ENCODE peak calls at places on chromosomes 11 and 22, in five cellular contexts. K is AG10803, J is GM12865, G is astrocyte of the spinal cord, M is brain microvascular endothelial cell. Z is an unnamed sample.

GRCh38 chr11:95659088-95659487 is 130.5 kb downstream of the FAM76B start:
- DNase-seq in K (peak), J (no peak), G (peak), M (peak), Z (no peak)

GRCh38 chr22:19898831-19899567 is 42.6 kb upstream of the COMT start:
- DNase-seq in K (no peak), J (no peak), G (no peak), M (no peak), Z (no peak)

GRCh38 chr11:129375731-129376657 is at the start of gene BARX2:
- DNase-seq in K (peak), J (no peak), G (peak), M (peak), Z (peak)

GRCh38 chr11:47672283-47672730 is 29.9 kb upstream of the MTCH2 start:
- DNase-seq in K (no peak), J (no peak), G (no peak), M (peak), Z (peak)

GRCh38 chr11:8808226-8808585 is 102.8 kb upstream of the AKIP1 start:
- DNase-seq in K (no peak), J (no peak), G (no peak), M (no peak), Z (no peak)

GRCh38 chr11:17208257-17208999 is 642 bp upstream of the PIK3C2A start:
- DNase-seq in K (peak), J (peak), G (peak), M (peak), Z (peak)

GRCh38 chr11:126352934-126353801 is 2.3 kb upstream of the ST3GAL4 start:
- DNase-seq in K (peak), J (peak), G (peak), M (peak), Z (peak)

GRCh38 chr11:45661417-45662055 is 3.9 kb downstream of the CHST1 start:
- DNase-seq in K (no peak), J (no peak), G (no peak), M (no peak), Z (no peak)

GRCh38 chr11:108635106-108635505 is 29.8 kb upstream of the DDX10 start:
- DNase-seq in K (peak), J (no peak), G (no peak), M (no peak), Z (no peak)

DNA sequence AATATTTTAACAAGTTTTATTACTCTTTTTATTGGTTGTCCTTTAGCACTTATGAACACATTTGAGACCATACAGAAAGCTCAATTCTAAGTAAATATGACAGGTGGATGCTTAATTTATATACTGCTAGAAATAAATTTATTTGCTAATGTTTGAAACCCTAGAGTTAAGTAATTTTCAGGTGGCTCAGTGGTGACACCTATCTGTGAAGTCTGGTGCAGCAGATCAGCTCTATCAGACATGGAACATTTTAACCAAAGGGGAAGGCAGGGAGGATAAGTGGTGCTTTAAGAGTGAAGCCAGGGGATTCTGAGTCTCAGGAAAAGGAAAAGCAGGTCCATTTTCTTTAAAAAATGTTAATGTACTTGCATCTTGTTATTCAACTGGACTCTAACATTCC is 175.8 kb downstream of the DSCAML1 start:
- DNase-seq in K (peak), J (peak), G (peak), M (peak), Z (peak)
- TF ChIP-seq CTCF in K (peak), J (peak), G (peak), M (peak), Z (peak)

GRCh38 chr11:34342008-34342533 is 15.7 kb downstream of the ABTB2 start:
- DNase-seq in K (peak), J (no peak), G (peak), M (no peak), Z (no peak)
- H3K4me3 ChIP-seq in K (no peak), J (no peak), G (no peak), M (no peak), Z (no peak)

GRCh38 chr22:23386245-23386631 is 193.9 kb downstream of the IGLL1 start:
- DNase-seq in K (no peak), J (no peak), G (no peak), M (no peak), Z (no peak)
- TF ChIP-seq CTCF in K (no peak), J (no peak), G (no peak), M (no peak), Z (no peak)

DNA sequence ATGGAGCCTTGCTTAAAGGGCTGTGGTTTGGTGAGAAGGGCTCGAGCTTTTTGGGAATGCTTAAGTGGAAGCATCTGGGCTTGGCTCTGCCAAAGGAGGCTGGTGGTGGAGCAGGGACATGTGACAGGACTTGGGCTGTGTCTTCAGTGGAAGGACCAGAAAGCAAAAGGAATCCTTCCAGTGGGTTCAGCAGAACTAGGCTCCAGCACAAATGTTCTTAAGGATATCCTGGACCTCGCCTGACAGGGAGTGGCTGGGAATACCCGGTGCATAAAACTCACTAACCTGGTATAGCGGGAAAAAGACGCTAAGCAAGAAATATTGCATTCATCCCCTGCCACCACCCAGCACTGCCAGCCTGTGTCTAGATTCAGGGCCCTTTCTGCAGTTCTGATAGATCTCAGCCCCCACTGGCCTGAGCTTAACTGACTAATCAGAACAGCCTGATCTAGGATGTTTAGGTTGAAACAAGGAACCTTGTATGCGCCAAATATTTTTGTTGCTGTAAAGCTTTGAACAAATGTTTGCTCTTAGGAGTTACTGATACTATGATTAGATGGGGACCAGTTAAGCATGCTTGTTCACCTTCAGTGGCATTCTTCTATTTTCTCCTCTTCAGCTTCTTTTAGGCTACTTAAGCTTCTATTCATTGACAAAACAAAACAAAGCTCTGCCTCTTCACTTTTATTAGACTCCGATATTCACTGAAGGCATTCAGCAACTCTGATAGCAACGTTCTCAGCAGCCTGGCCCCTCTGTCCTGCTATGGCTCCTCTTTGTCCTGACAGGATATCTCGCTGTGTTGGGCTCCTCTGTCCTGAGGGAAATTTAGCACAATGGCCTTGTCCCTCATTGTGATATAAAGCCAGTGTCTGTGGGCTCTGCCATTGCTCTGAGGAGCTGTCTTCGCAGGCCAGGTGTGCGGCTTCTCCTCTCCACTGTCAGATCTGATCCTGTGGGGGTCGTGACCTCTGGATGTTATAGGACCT is 25.0 kb downstream of the PPFIBP2 start:
- DNase-seq in K (peak), J (no peak), G (no peak), M (no peak), Z (no peak)
- H3K4me3 ChIP-seq in K (no peak), J (no peak), G (no peak), M (no peak), Z (no peak)

GRCh38 chr11:101759771-101760450 is 154.9 kb upstream of the CEP126 start:
- DNase-seq in K (no peak), J (no peak), G (no peak), M (no peak), Z (peak)
- TF ChIP-seq CTCF in K (peak), J (no peak), G (peak), M (peak), Z (peak)

GRCh38 chr11:84899134-84899533 is 728.0 kb downstream of the DLG2 start:
- DNase-seq in K (peak), J (no peak), G (no peak), M (no peak), Z (no peak)
- H3K4me3 ChIP-seq in K (no peak), J (no peak), G (no peak), M (no peak), Z (no peak)

GRCh38 chr11:131498631-131499053 is 128.2 kb downstream of the NTM start:
- DNase-seq in K (no peak), J (no peak), G (no peak), M (no peak), Z (no peak)

GRCh38 chr11:131503017-131503416 is 132.6 kb downstream of the NTM start:
- DNase-seq in K (no peak), J (no peak), G (no peak), M (no peak), Z (no peak)

GRCh38 chr11:131506376-131506775 is 136.0 kb downstream of the NTM start:
- DNase-seq in K (no peak), J (no peak), G (no peak), M (no peak), Z (no peak)

GRCh38 chr11:131499199-131499598 is 128.8 kb downstream of the NTM start:
- DNase-seq in K (no peak), J (no peak), G (no peak), M (no peak), Z (no peak)

DNA sequence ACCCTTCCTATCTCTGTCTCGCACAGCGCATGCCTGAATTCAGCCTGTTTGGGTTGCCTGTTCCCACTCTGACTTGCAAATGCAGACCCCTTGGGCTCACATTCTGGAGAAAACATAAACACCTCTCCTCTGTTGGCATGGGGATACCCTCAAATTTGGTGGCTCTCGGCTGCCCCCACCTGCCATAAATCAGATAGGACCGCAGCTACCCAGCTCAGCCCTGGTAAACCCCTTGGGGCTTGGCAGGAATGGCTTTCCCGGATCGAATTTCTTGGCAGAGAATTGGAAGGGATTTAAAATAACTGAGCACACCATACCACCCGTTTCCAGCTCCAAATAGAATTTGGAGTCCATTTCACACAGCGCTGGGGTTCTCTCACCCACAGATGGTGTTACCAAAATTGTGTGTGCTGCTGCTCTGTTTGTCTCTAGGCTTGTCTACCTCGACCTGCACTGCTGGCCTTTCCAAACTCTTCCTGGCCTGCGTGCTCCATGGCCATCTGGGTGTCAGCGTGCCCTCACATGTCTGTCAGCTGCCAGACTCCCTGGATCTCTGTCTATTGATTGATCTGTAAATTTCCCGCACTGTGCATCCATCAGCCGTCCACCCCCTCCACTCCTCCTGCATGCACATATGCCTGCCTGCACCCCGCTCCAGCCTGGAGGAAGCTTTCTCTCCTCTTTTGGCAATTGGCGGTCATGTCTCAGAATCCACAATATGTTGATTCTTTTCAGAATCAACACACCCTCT is 134.0 kb downstream of the NTM start:
- DNase-seq in K (peak), J (no peak), G (no peak), M (no peak), Z (no peak)
- TF ChIP-seq CTCF in K (no peak), J (no peak), G (peak), M (peak), Z (no peak)

GRCh38 chr22:42938449-42938848 is 76.5 kb downstream of the PACSIN2 start:
- DNase-seq in K (no peak), J (no peak), G (no peak), M (no peak), Z (no peak)

GRCh38 chr22:42939451-42939881 is 75.5 kb downstream of the PACSIN2 start:
- DNase-seq in K (peak), J (no peak), G (no peak), M (no peak), Z (no peak)

GRCh38 chr22:42939941-42940653 is 74.9 kb downstream of the PACSIN2 start:
- DNase-seq in K (peak), J (no peak), G (peak), M (peak), Z (peak)

GRCh38 chr22:42938976-42939375 is 76.0 kb downstream of the PACSIN2 start:
- DNase-seq in K (peak), J (no peak), G (no peak), M (no peak), Z (no peak)

GRCh38 chr22:42937164-42937854 is 77.6 kb downstream of the PACSIN2 start:
- DNase-seq in K (peak), J (peak), G (peak), M (peak), Z (peak)
- H3K4me3 ChIP-seq in K (no peak), J (peak), G (no peak), M (no peak), Z (no peak)

DNA sequence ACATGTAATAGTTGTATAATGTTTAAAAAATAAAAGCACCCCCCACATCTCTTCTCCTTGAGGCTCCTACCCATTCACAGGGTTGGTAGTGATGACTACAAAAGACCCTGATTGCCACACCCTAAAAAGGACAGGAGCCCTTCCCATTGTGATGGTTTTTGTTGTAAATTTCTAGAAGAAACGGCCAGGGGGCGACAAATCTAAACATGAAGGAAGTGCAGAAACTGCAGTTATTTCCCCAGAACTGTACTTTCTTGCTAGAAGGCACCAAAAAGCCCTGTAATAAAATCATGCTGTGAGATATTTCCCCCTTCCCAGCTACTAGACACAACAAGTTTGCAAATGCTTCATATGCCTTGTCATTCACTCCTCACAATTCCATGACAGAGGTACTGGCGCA is 10.8 kb downstream of the PRR5L start:
- DNase-seq in K (peak), J (no peak), G (peak), M (no peak), Z (peak)
- TF ChIP-seq CTCF in K (peak), J (peak), G (peak), M (peak), Z (peak)

DNA sequence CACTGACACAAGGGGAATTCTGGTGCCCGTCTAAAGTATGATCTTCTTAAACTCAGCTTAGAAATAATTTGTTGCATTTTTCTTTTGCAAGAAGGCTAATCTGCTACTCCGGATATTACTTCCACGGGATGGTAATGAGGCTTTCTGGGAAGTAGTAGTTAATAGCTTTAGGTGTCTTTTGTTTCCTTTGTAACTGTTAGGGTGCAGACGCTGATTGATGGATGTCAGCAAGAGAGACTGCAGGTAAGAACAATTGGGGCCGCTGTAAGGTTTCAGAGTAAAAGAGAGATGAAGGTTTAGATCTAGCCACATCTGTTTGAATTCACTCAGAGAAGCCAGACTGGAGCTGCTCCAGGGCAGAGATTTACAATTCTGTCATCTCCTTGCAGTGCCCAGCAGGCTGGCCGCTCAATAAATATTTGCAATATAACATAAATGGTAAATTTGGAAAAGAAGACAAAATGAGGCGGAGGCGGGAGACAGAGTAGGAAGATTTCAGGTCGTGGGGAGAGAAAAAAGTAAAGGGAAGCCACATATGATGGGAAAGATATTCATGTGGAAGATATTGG is 320.4 kb downstream of the AASDHPPT start:
- DNase-seq in K (peak), J (no peak), G (no peak), M (no peak), Z (no peak)
- H3K4me3 ChIP-seq in K (no peak), J (no peak), G (no peak), M (no peak), Z (no peak)